ENCODE peak calls at places on chromosomes 6 and 20, in seven cellular contexts. L is H9, N is mesenchymal stem cell, X is IMR-90, S is H1, G is mesendoderm, H is neuronal stem cell. K is an unnamed sample.
A peak's percentile ranks its signal among the peaks of the same experiment; 100 is the strongest.

GRCh38 chr20:33837096-33837830 is 26.1 kb downstream of the CHMP4B start:
- DNase-seq in H (no peak), G (no peak), X (no peak), L (no peak), S (no peak), N (no peak), K (no peak)

GRCh38 chr20:1964659-1965405 is 29.0 kb downstream of the PDYN start:
- DNase-seq in N (peak; percentile 13), S (no peak), G (peak; percentile 54), L (no peak), X (no peak), H (no peak), K (no peak)

GRCh38 chr6:125802943-125803377 is 12.2 kb downstream of the NCOA7 start:
- DNase-seq in X (peak; percentile 37), N (peak; percentile 51), G (no peak), S (no peak), H (no peak), L (no peak), K (no peak)

GRCh38 chr6:52558266-52559000 is 18.4 kb downstream of the TRAM2 start:
- DNase-seq in L (no peak), H (no peak), N (peak; percentile 76), S (no peak), G (no peak), X (no peak), K (peak; percentile 33)

GRCh38 chr6:112014483-112014882 is 39.4 kb upstream of the CCN6 start:
- DNase-seq in S (no peak), N (no peak), X (peak; percentile 83), L (no peak), G (no peak), H (no peak), K (no peak)

GRCh38 chr6:153038378-153038777 is 35.9 kb upstream of the MTRF1L start:
- DNase-seq in X (peak; percentile 84), H (no peak), L (no peak), S (no peak), N (peak; percentile 64), G (no peak), K (no peak)

GRCh38 chr6:137352859-137353258 is 133.7 kb upstream of the IFNGR1 start:
- DNase-seq in H (no peak), N (no peak), S (no peak), L (no peak), G (no peak), X (no peak), K (no peak)

GRCh38 chr6:144883915-144884314 is 598.8 kb downstream of the UTRN start:
- DNase-seq in X (no peak), L (no peak), H (no peak), G (no peak), S (no peak), N (no peak), K (peak; percentile 33)

GRCh38 chr6:19180348-19181073 is 656.7 kb upstream of the ID4 start:
- DNase-seq in S (no peak), H (no peak), X (no peak), L (no peak), G (no peak), N (no peak), K (no peak)

GRCh38 chr6:169793408-169793807 is 42.0 kb downstream of the ERMARD start:
- DNase-seq in S (peak; percentile 36), H (no peak), G (no peak), X (no peak), L (peak; percentile 19), N (no peak), K (no peak)

GRCh38 chr20:47638851-47639250 is 137.2 kb downstream of the NCOA3 start:
- DNase-seq in S (no peak), N (no peak), X (no peak), G (no peak), H (no peak), L (no peak), K (no peak)

GRCh38 chr6:149190228-149190831 is 127.2 kb upstream of the TAB2 start:
- DNase-seq in H (no peak), N (peak; percentile 23), S (peak; percentile 82), G (peak; percentile 91), L (peak; percentile 84), X (peak; percentile 13), K (no peak)

GRCh38 chr6:107603029-107603428 is 113.1 kb downstream of the SOBP start:
- DNase-seq in H (no peak), N (no peak), X (no peak), L (no peak), G (no peak), S (no peak), K (no peak)

GRCh38 chr20:57445298-57445697 is 54.1 kb downstream of the RBM38 start:
- DNase-seq in N (peak; percentile 3), H (no peak), G (no peak), S (no peak), L (no peak), X (peak; percentile 76), K (no peak)

GRCh38 chr6:117414770-117415169 is 11.0 kb downstream of the ROS1 start:
- DNase-seq in L (no peak), N (no peak), S (no peak), G (peak; percentile 10), X (no peak), H (no peak), K (no peak)

GRCh38 chr20:9156529-9157280 is 87.8 kb downstream of the PLCB4 start:
- DNase-seq in S (no peak), L (no peak), G (no peak), H (no peak), X (peak; percentile 76), N (peak; percentile 10), K (no peak)

GRCh38 chr6:128518531-128519131 is 1.8 kb downstream of the PTPRK start:
- DNase-seq in X (no peak), L (no peak), N (no peak), S (no peak), H (no peak), G (no peak), K (no peak)

GRCh38 chr20:51661609-51662178 is 106.5 kb downstream of the ATP9A start:
- DNase-seq in H (no peak), N (peak; percentile 52), G (peak; percentile 17), S (no peak), X (peak; percentile 79), L (no peak), K (peak; percentile 14)

GRCh38 chr20:10595230-10595629 is 78.6 kb downstream of the JAG1 start:
- DNase-seq in L (no peak), N (no peak), G (no peak), S (no peak), H (no peak), X (no peak), K (no peak)

GRCh38 chr6:160419488-160419887 is 71.3 kb downstream of the SLC22A3 start:
- DNase-seq in G (no peak), N (no peak), X (no peak), S (no peak), L (no peak), H (no peak), K (no peak)

GRCh38 chr6:166779381-166779780 is 152.3 kb upstream of the RPS6KA2 start:
- DNase-seq in S (no peak), X (no peak), H (no peak), G (no peak), N (no peak), L (no peak), K (no peak)
- H4K8ac ChIP-seq in S (no peak overlapping the region), X (no peak overlapping the region), H (no peak overlapping the region), G (no peak overlapping the region), N (no peak overlapping the region), L (no peak overlapping the region), K (no peak overlapping the region)

GRCh38 chr6:41966961-41967311 is 25.3 kb upstream of the CCND3 start:
- DNase-seq in H (peak; percentile 35), X (peak; percentile 58), N (peak; percentile 55), L (peak; percentile 58), S (no peak), G (peak; percentile 92), K (peak; percentile 62)
- H4K8ac ChIP-seq in H (no peak overlapping the region), X (no peak overlapping the region), N (no peak overlapping the region), L (no peak overlapping the region), S (no peak overlapping the region), G (no peak overlapping the region), K (no peak overlapping the region)

GRCh38 chr6:9496837-9497236 is 918.0 kb downstream of the TFAP2A start:
- DNase-seq in L (no peak), G (no peak), S (no peak), N (no peak), X (no peak), H (no peak), K (no peak)
- H4K8ac ChIP-seq in L (no peak overlapping the region), G (no peak overlapping the region), S (no peak overlapping the region), N (no peak overlapping the region), X (no peak overlapping the region), H (no peak overlapping the region), K (no peak overlapping the region)

GRCh38 chr6:113562248-113562647 is 294.9 kb upstream of the MARCKS start:
- DNase-seq in N (no peak), G (no peak), H (no peak), X (no peak), S (no peak), L (no peak), K (no peak)
- H4K8ac ChIP-seq in N (no peak overlapping the region), G (no peak overlapping the region), H (no peak overlapping the region), X (no peak overlapping the region), S (no peak overlapping the region), L (no peak overlapping the region), K (no peak overlapping the region)

GRCh38 chr6:159012201-159012600 is 12.2 kb upstream of the RSPH3 start:
- DNase-seq in X (peak; percentile 45), S (no peak), G (peak; percentile 44), H (no peak), N (peak; percentile 12), L (no peak), K (peak; percentile 53)

GRCh38 chr6:159017757-159018559 is 18.0 kb upstream of the RSPH3 start:
- DNase-seq in G (no peak), S (no peak), X (no peak), L (no peak), H (no peak), N (no peak), K (no peak)

GRCh38 chr6:159008656-159009288 is 8.8 kb upstream of the RSPH3 start:
- DNase-seq in G (peak; percentile 25), N (peak; percentile 38), L (no peak), H (no peak), X (peak; percentile 28), S (no peak), K (peak; percentile 3)

GRCh38 chr6:159014406-159014805 is 14.4 kb upstream of the RSPH3 start:
- DNase-seq in X (no peak), S (no peak), G (no peak), H (no peak), L (no peak), N (no peak), K (no peak)

DNA sequence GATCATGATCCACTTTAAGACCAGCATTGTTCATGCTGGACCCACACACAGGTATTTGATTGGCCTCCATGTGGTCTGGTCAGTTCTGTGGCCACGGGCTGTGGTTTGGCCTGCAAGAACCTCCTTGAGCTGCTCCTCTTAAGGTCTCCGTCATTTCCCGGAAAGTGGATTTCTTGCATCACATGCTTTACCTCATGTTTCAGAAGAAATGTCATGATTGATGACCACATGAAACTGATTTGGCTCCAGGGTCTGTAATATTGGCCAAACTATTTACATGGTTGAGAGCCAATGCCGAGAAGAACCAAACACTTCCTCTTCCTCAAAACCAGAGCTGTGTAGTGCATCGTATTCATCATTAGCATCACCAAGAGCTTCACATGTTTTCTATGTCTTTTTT is 13.2 kb upstream of the RSPH3 start:
- DNase-seq in L (no peak), H (no peak), N (no peak), S (no peak), G (no peak), X (no peak), K (no peak)
- H4K8ac ChIP-seq in L (no peak overlapping the region), H (no peak overlapping the region), N (no peak overlapping the region), S (no peak overlapping the region), G (no peak overlapping the region), X (no peak overlapping the region), K (no peak overlapping the region)

GRCh38 chr6:33658982-33659689 is 38.0 kb downstream of the ITPR3 start:
- DNase-seq in G (no peak), S (no peak), N (no peak), L (no peak), H (no peak), X (no peak), K (no peak)
- H4K8ac ChIP-seq in G (no peak overlapping the region), S (no peak overlapping the region), N (no peak overlapping the region), L (no peak overlapping the region), H (no peak overlapping the region), X (no peak overlapping the region), K (no peak overlapping the region)